ENCODE peak calls at places on chromosome 15, in nine cellular contexts. H is A549; W is left lung; K is stomach; V is endodermal cell; A is pancreas; Z is astrocyte; Y is GM23338; L is CD8-positive, alpha-beta T cell. X is an unnamed sample.

GRCh38 chr15:39602143-39602542 is 21.3 kb downstream of the THBS1 start:
- DNase-seq in H (no peak), W (no peak), K (no peak), V (peak; percentile 73), A (no peak), Z (no peak), Y (peak; percentile 78), L (no peak), X (no peak)

GRCh38 chr15:31554261-31554660 is 227.6 kb downstream of the KLF13 start:
- DNase-seq in H (no peak), W (peak; percentile 61), K (no peak), V (no peak), A (no peak), Z (peak; percentile 88), Y (no peak), L (no peak), X (no peak)

GRCh38 chr15:50119063-50119700 is at the start of gene ATP8B4:
- DNase-seq in H (no peak), W (no peak), K (no peak), V (peak; percentile 73), A (no peak), Z (no peak), Y (peak; percentile 51), L (no peak), X (no peak)

GRCh38 chr15:92510163-92510882 is 116.6 kb downstream of the ST8SIA2 start:
- DNase-seq in H (no peak), W (no peak), K (no peak), V (peak; percentile 67), A (no peak), Z (peak; percentile 72), Y (peak; percentile 92), L (no peak), X (no peak)

GRCh38 chr15:20358066-20358780 is 183.4 kb downstream of the GOLGA6L6 start:
- DNase-seq in H (no peak), W (no peak), K (peak; percentile 25), V (no peak), A (peak; percentile 64), Z (no peak), Y (no peak), L (no peak), X (no peak)

GRCh38 chr15:57251308-57251707 is 125.0 kb upstream of the CGNL1 start:
- DNase-seq in H (no peak), W (no peak), K (no peak), V (no peak), A (no peak), Z (peak; percentile 43), Y (peak; percentile 55), L (no peak), X (no peak)

GRCh38 chr15:87219650-87220615 is 1036.6 kb downstream of the NTRK3 start:
- DNase-seq in H (no peak), W (no peak), K (no peak), V (no peak), A (no peak), Z (peak; percentile 68), Y (no peak), L (no peak), X (no peak)

GRCh38 chr15:80850941-80851451 is 71.8 kb downstream of the CEMIP start:
- DNase-seq in H (no peak), W (no peak), K (no peak), V (no peak), A (no peak), Z (peak; percentile 26), Y (no peak), L (no peak), X (no peak)

GRCh38 chr15:35496585-35496984 is 49.4 kb downstream of the DPH6 start:
- DNase-seq in H (no peak), W (no peak), K (no peak), V (no peak), A (no peak), Z (no peak), Y (no peak), L (no peak), X (no peak)

GRCh38 chr15:45993072-45993471 is 358.2 kb downstream of the SQOR start:
- DNase-seq in H (no peak), W (no peak), K (no peak), V (no peak), A (no peak), Z (no peak), Y (no peak), L (no peak), X (no peak)

GRCh38 chr15:88834211-88834812 is 31.1 kb downstream of the ACAN start:
- DNase-seq in H (peak; percentile 57), W (no peak), K (peak; percentile 37), V (peak; percentile 86), A (peak; percentile 70), Z (peak; percentile 3), Y (peak; percentile 91), L (no peak), X (peak; percentile 53)

GRCh38 chr15:70065006-70065722 is 32.6 kb downstream of the TLE3 start:
- DNase-seq in H (no peak), W (no peak), K (peak; percentile 85), V (no peak), A (no peak), Z (no peak), Y (no peak), L (no peak), X (peak; percentile 37)

GRCh38 chr15:78811124-78811824 is at the start of gene ADAMTS7:
- DNase-seq in H (peak; percentile 96), W (peak; percentile 66), K (peak; percentile 70), V (peak; percentile 94), A (peak; percentile 87), Z (peak; percentile 46), Y (peak; percentile 91), L (peak; percentile 12), X (peak; percentile 81)

DNA sequence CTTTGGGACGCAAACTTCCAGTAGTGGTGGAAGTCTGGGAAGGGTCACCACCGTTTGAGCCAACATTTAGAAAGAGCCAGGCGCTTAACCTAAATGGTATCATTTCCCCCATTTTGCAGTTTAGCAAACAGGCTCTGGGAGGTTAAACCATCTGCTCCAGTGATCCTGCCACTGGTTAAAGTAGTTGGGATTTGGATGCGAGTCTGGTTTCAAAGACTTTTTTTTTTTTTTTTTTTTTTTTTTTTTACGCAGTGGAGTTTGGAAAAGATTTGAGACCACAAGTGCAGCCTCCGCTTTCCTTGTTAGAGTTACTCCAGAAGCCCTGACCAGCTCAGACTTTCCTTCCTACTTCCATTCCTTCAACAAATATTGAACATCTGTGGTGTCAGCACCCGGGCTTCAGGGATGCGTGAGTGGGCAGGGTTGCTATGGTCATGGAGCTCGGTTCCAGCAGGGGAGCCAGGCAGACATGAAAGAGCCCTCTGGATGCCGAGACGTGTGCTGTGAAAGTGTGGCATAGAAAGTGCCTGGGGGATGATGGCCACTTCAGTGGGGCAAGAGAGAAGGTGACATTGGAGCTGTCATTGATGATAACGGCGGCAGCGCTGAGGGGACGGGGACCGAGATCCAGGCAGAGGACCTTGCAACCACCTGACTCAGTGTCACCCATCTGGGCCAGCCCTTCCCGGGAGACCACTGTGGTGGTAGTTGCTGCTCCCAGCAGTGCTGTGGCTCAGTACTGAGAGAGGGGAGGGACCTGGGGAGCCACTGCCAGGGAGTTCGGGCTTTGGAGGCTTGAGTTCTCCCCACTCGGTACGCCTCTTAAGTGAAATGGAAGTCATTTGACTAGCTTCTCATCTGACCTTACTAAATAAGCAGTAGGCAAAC is 1.1 kb upstream of the RNU6-1 start:
- DNase-seq in H (peak; percentile 86), W (no peak), K (no peak), V (peak; percentile 63), A (peak; percentile 60), Z (peak; percentile 42), Y (no peak), L (no peak), X (no peak)
- TF ChIP-seq CTCF in H (no peak), W (no peak), K (no peak), V (peak; percentile 16), A (no peak), Z (no peak), Y (no peak), L (no peak), X (no peak)

GRCh38 chr15:97545799-97546198 is 414.7 kb upstream of the ARRDC4 start:
- DNase-seq in H (no peak), W (no peak), K (no peak), V (no peak), A (no peak), Z (no peak), Y (no peak), L (no peak), X (no peak)

DNA sequence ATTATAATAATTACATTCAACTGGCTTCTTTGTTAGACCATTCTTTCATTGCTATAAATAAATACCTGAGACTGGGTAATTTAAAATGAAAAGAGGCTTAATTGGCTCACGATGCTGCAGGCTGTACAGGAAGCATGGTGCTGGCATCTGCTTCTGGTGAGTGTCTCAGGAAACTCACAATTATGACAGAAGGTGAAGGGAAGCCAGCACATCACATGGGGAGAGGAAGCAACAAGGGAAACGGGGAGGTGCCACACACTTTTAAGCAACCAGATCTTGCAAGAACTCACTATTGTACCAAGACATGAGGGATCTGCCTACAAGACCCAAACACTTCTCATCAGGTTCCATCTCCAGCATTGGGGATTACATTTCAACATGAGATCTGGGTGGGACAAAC is 413.1 kb upstream of the ARRDC4 start:
- DNase-seq in H (no peak), W (no peak), K (no peak), V (no peak), A (no peak), Z (no peak), Y (no peak), L (no peak), X (no peak)
- H3K27ac ChIP-seq in H (no peak overlapping the region), W (no peak overlapping the region), K (no peak overlapping the region), V (no peak overlapping the region), A (no peak overlapping the region), Z (no peak overlapping the region), Y (no peak overlapping the region), L (no peak overlapping the region), X (no peak overlapping the region)

GRCh38 chr15:72782993-72783562 is 480 bp downstream of the ADPGK start:
- DNase-seq in H (no peak), W (peak; percentile 62), K (peak; percentile 40), V (peak; percentile 80), A (no peak), Z (no peak), Y (peak; percentile 43), L (peak; percentile 8), X (peak; percentile 67)

GRCh38 chr15:72784233-72784876 is 797 bp upstream of the ADPGK start:
- DNase-seq in H (peak; percentile 86), W (no peak), K (no peak), V (no peak), A (no peak), Z (peak; percentile 74), Y (peak; percentile 86), L (no peak), X (no peak)

GRCh38 chr15:72785452-72786243 is 2.1 kb upstream of the ADPGK start:
- DNase-seq in H (no peak), W (no peak), K (no peak), V (peak; percentile 66), A (no peak), Z (peak; percentile 66), Y (no peak), L (peak; percentile 17), X (no peak)

GRCh38 chr15:72782274-72782992 is 1.1 kb downstream of the ADPGK start:
- DNase-seq in H (no peak), W (no peak), K (no peak), V (no peak), A (no peak), Z (no peak), Y (no peak), L (no peak), X (no peak)

GRCh38 chr15:72783563-72784232 is at the start of gene ADPGK:
- DNase-seq in H (peak; percentile 95), W (peak; percentile 92), K (peak; percentile 94), V (peak; percentile 96), A (peak; percentile 99), Z (peak; percentile 84), Y (peak; percentile 93), L (peak; percentile 92), X (peak; percentile 86)
- TF ChIP-seq CTCF in H (no peak), W (no peak), K (peak; percentile 20), V (no peak), A (no peak), Z (no peak), Y (no peak), L (no peak), X (peak; percentile 10)

GRCh38 chr15:41561777-41562145 is 2.7 kb downstream of the TYRO3 start:
- DNase-seq in H (no peak), W (no peak), K (no peak), V (peak; percentile 85), A (no peak), Z (peak; percentile 56), Y (peak; percentile 67), L (no peak), X (no peak)
- H3K27ac ChIP-seq in H (no peak overlapping the region), W (no peak overlapping the region), K (peak overlapping the region; percentile 25), V (peak overlapping the region; percentile 56), A (no peak overlapping the region), Z (no peak overlapping the region), Y (peak overlapping the region; percentile 90), L (no peak overlapping the region), X (no peak overlapping the region)